ENCODE peak calls at places on chromosomes 3 and 15, in four cellular contexts. S, C, D and Q are unnamed samples.

GRCh38 chr3:184335291-184335660 is 2.1 kb upstream of the FAM131A start:
- DNase-seq in C (no peak), D (no peak), S (no peak), Q (no peak)

GRCh38 chr3:87732294-87732693 is 326.5 kb downstream of the CGGBP1 start:
- DNase-seq in C (no peak), S (no peak), D (no peak), Q (no peak)

GRCh38 chr3:195007794-195008193 is 263.2 kb downstream of the XXYLT1 start:
- DNase-seq in D (no peak), C (no peak), S (no peak), Q (no peak)

GRCh38 chr3:194592798-194593752 is 40.1 kb downstream of the TMEM44 start:
- DNase-seq in D (no peak), C (no peak), S (no peak), Q (no peak)

GRCh38 chr15:80444680-80445251 is 40.6 kb downstream of the ARNT2 start:
- DNase-seq in C (no peak), S (no peak), D (no peak), Q (no peak)

GRCh38 chr3:184592411-184593200 is 31.0 kb downstream of the EPHB3 start:
- DNase-seq in S (no peak), D (no peak), C (no peak), Q (no peak)

GRCh38 chr3:69809076-69809835 is 70.0 kb downstream of the MITF start:
- DNase-seq in S (no peak), C (no peak), D (no peak), Q (no peak)

GRCh38 chr15:73984208-73984979 is 7.7 kb downstream of the STOML1 start:
- DNase-seq in D (no peak), S (no peak), C (no peak), Q (no peak)

GRCh38 chr15:48939686-48940085 is 24.0 kb downstream of the SHC4 start:
- DNase-seq in C (no peak), S (no peak), D (no peak), Q (no peak)

GRCh38 chr3:119675188-119675874 is 1.9 kb downstream of the COX17 start:
- DNase-seq in C (no peak), S (no peak), D (no peak), Q (no peak)

GRCh38 chr3:183966361-183966791 is 51.3 kb downstream of the ABCC5 start:
- DNase-seq in D (no peak), C (no peak), S (no peak), Q (no peak)

GRCh38 chr3:123765475-123766166 is 118.5 kb downstream of the MYLK start:
- DNase-seq in C (no peak), D (peak; percentile 52), S (no peak), Q (no peak)

GRCh38 chr3:189967254-189967865 is 153.3 kb downstream of the P3H2 start:
- DNase-seq in C (no peak), S (peak; percentile 36), D (peak; percentile 48), Q (no peak)

GRCh38 chr3:191246628-191247027 is 47.6 kb downstream of the OSTN start:
- DNase-seq in D (no peak), S (no peak), C (no peak), Q (no peak)

GRCh38 chr15:31082771-31083393 is 18.6 kb downstream of the TRPM1 start:
- DNase-seq in D (no peak), S (no peak), C (no peak), Q (no peak)

GRCh38 chr3:15361494-15362214 is 29.3 kb upstream of the SH3BP5 start:
- DNase-seq in S (no peak), D (no peak), C (peak; percentile 99), Q (no peak)

GRCh38 chr15:44173813-44174212 is 21.3 kb downstream of the FRMD5 start:
- DNase-seq in D (no peak), S (no peak), C (no peak), Q (no peak)

GRCh38 chr15:98567951-98568350 is 80.4 kb upstream of the IGF1R start:
- DNase-seq in S (no peak), C (no peak), D (no peak), Q (no peak)

GRCh38 chr3:144687862-144688261 is 716.2 kb downstream of the DIPK2A start:
- DNase-seq in C (no peak), S (no peak), D (peak; percentile 46), Q (peak; percentile 13)

GRCh38 chr3:71903141-71903540 is 118.2 kb upstream of the PROK2 start:
- DNase-seq in S (no peak), D (no peak), C (no peak), Q (no peak)

GRCh38 chr3:87227835-87228144 is 681 bp downstream of the CHMP2B start:
- DNase-seq in S (no peak), C (no peak), D (peak; percentile 1), Q (no peak)

GRCh38 chr3:117483839-117484238 is 774.3 kb downstream of the TUSC7 start:
- DNase-seq in D (no peak), C (no peak), S (no peak), Q (no peak)

GRCh38 chr3:102512734-102513518 is 78.1 kb downstream of the ZPLD1 start:
- DNase-seq in S (no peak), C (no peak), D (no peak), Q (no peak)

GRCh38 chr15:99436472-99437314 is 129.1 kb upstream of the MEF2A start:
- DNase-seq in C (no peak), D (no peak), S (no peak), Q (no peak)

GRCh38 chr3:52108302-52109232 is 45.7 kb downstream of the POC1A start:
- DNase-seq in C (no peak), S (peak; percentile 54), D (no peak), Q (no peak)

GRCh38 chr3:184680411-184680990 is 31.4 kb downstream of the MAGEF1 start:
- DNase-seq in D (no peak), C (no peak), S (no peak), Q (no peak)

GRCh38 chr15:64461577-64462162 is 1.3 kb downstream of the ZNF609 start:
- DNase-seq in D (peak; percentile 6), S (peak; percentile 49), C (no peak), Q (no peak)

GRCh38 chr3:56725175-56725574 is 42.1 kb upstream of the TASOR start:
- DNase-seq in D (no peak), S (no peak), C (peak; percentile 87), Q (no peak)

GRCh38 chr3:49173792-49174170 is 2.4 kb downstream of the KLHDC8B start:
- DNase-seq in C (no peak), D (no peak), S (peak; percentile 31), Q (no peak)

GRCh38 chr3:141312359-141313090 is 55.8 kb upstream of the ZBTB38 start:
- DNase-seq in D (no peak), C (no peak), S (peak; percentile 73), Q (no peak)

GRCh38 chr3:42489116-42489936 is 13.1 kb upstream of the VIPR1 start:
- DNase-seq in S (peak; percentile 62), C (no peak), D (no peak), Q (peak; percentile 41)

GRCh38 chr3:197953881-197954280 is 3.9 kb downstream of the RPL35A start:
- DNase-seq in S (no peak), D (no peak), C (no peak), Q (no peak)

GRCh38 chr15:42508263-42508690 is 12.8 kb downstream of the SNAP23 start:
- DNase-seq in S (peak; percentile 22), D (no peak), C (no peak), Q (no peak)

GRCh38 chr15:75640483-75641175 is 605 bp upstream of the IMP3 start:
- DNase-seq in C (peak; percentile 52), D (peak; percentile 61), S (no peak), Q (no peak)

GRCh38 chr3:183265713-183266417 is 12.8 kb downstream of the B3GNT5 start:
- DNase-seq in C (no peak), D (peak; percentile 56), S (no peak), Q (no peak)

GRCh38 chr3:172275586-172275985 is 172.7 kb downstream of the GHSR start:
- DNase-seq in C (no peak), S (no peak), D (no peak), Q (no peak)

GRCh38 chr15:96037584-96037983 is 292.9 kb upstream of the NR2F2 start:
- DNase-seq in C (peak; percentile 93), S (no peak), D (no peak), Q (no peak)

GRCh38 chr3:46208167-46208704 is at the start of gene CCR1:
- DNase-seq in S (no peak), C (peak; percentile 92), D (peak; percentile 37), Q (peak; percentile 54)

GRCh38 chr3:52327486-52328290 is 11.6 kb downstream of the DNAH1 start:
- DNase-seq in C (no peak), S (no peak), D (peak; percentile 12), Q (no peak)

GRCh38 chr3:104632521-104632920 is 734.2 kb upstream of the ALCAM start:
- DNase-seq in C (no peak), D (no peak), S (no peak), Q (no peak)
- TF ChIP-seq CHD2 in C (no peak), D (no peak), S (no peak), Q (no peak)

DNA sequence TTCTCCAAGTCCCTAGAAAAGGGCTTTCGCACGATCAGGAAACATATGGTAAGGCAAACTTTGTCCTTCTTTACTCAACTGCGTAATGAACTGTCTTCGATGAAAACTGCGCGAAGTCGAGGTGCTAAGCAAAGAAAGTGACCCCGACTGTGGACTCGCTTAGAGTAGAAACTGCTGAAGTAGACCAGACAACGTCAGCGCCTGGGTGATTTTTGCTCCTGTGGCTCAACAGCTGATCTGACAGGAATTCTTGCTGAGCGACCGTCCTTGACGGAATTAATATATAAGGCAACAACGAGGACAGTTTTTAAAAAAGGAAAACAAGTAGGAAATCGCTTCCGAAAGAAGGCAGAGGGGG is 590 bp downstream of the RPS27L start:
- DNase-seq in S (peak; percentile 31), D (peak; percentile 25), C (no peak), Q (no peak)
- TF ChIP-seq SP1 in S (no peak), D (no peak), C (no peak), Q (no peak)

GRCh38 chr3:77320514-77320913 is 280.6 kb downstream of the ROBO2 start:
- DNase-seq in C (no peak), S (peak; percentile 8), D (peak; percentile 25), Q (no peak)
- TF ChIP-seq CHD2 in C (no peak), S (no peak), D (no peak), Q (no peak)

GRCh38 chr3:149536429-149536828 is 61.9 kb downstream of the TM4SF4 start:
- DNase-seq in C (no peak), D (no peak), S (peak; percentile 12), Q (no peak)

GRCh38 chr3:149535395-149535685 is 60.8 kb downstream of the TM4SF4 start:
- DNase-seq in C (no peak), D (no peak), S (no peak), Q (no peak)

GRCh38 chr3:149532463-149533180 is 58.1 kb downstream of the TM4SF4 start:
- DNase-seq in C (no peak), D (no peak), S (no peak), Q (no peak)

GRCh38 chr3:149534082-149534481 is 59.6 kb downstream of the TM4SF4 start:
- DNase-seq in S (no peak), C (no peak), D (no peak), Q (no peak)

GRCh38 chr3:149534671-149535394 is 60.3 kb downstream of the TM4SF4 start:
- DNase-seq in C (no peak), S (no peak), D (no peak), Q (no peak)
- TF ChIP-seq SP1 in C (no peak), S (no peak), D (no peak), Q (no peak)

GRCh38 chr3:18442743-18443669 is 17.9 kb upstream of the SATB1 start:
- DNase-seq in S (no peak), C (no peak), D (no peak), Q (no peak)
- TF ChIP-seq CHD2 in S (no peak), C (no peak), D (no peak), Q (no peak)